ENCODE peak calls at places on chromosome 14, in six cellular contexts. One of them, this sample, is unnamed.

GRCh38 chr14:92472860-92473259 is 40.7 kb upstream of the RIN3 start:
- DNase-seq in stomach: no peak
- DNase-seq in heart left ventricle: no peak
- DNase-seq in psoas muscle: no peak
- DNase-seq in heart right ventricle: no peak
- DNase-seq in B cell: no peak
- DNase-seq in this sample: no peak

GRCh38 chr14:74954232-74954946 is 1.0 kb downstream of the PGF start:
- DNase-seq in stomach: no peak
- DNase-seq in heart left ventricle: no peak
- DNase-seq in psoas muscle: peak
- DNase-seq in heart right ventricle: peak
- DNase-seq in B cell: no peak
- DNase-seq in this sample: no peak

GRCh38 chr14:34052658-34053014 is 101.8 kb upstream of the EGLN3 start:
- DNase-seq in stomach: peak
- DNase-seq in heart left ventricle: no peak
- DNase-seq in psoas muscle: no peak
- DNase-seq in heart right ventricle: no peak
- DNase-seq in B cell: no peak
- DNase-seq in this sample: no peak

GRCh38 chr14:42334931-42335330 is 728.3 kb downstream of the LRFN5 start:
- DNase-seq in stomach: no peak
- DNase-seq in heart left ventricle: no peak
- DNase-seq in psoas muscle: no peak
- DNase-seq in heart right ventricle: no peak
- DNase-seq in B cell: no peak
- DNase-seq in this sample: no peak

GRCh38 chr14:25049127-25049558 is 804 bp downstream of the STXBP6 start:
- DNase-seq in stomach: no peak
- DNase-seq in heart left ventricle: no peak
- DNase-seq in psoas muscle: peak
- DNase-seq in heart right ventricle: peak
- DNase-seq in B cell: no peak
- DNase-seq in this sample: no peak

GRCh38 chr14:89243765-89244164 is 173.3 kb downstream of the FOXN3 start:
- DNase-seq in stomach: no peak
- DNase-seq in heart left ventricle: no peak
- DNase-seq in psoas muscle: no peak
- DNase-seq in heart right ventricle: no peak
- DNase-seq in B cell: no peak
- DNase-seq in this sample: no peak

GRCh38 chr14:93023039-93023438 is 92.7 kb downstream of the ITPK1 start:
- DNase-seq in stomach: no peak
- DNase-seq in heart left ventricle: no peak
- DNase-seq in psoas muscle: peak
- DNase-seq in heart right ventricle: no peak
- DNase-seq in B cell: no peak
- DNase-seq in this sample: no peak

GRCh38 chr14:89185919-89186849 is 230.8 kb downstream of the FOXN3 start:
- DNase-seq in stomach: no peak
- DNase-seq in heart left ventricle: no peak
- DNase-seq in psoas muscle: peak
- DNase-seq in heart right ventricle: no peak
- DNase-seq in B cell: no peak
- DNase-seq in this sample: no peak

GRCh38 chr14:61121293-61121897 is 140.3 kb downstream of the SLC38A6 start:
- DNase-seq in stomach: no peak
- DNase-seq in heart left ventricle: no peak
- DNase-seq in psoas muscle: no peak
- DNase-seq in heart right ventricle: no peak
- DNase-seq in B cell: no peak
- DNase-seq in this sample: no peak

GRCh38 chr14:55731881-55732498 is 152.0 kb downstream of the KTN1 start:
- DNase-seq in stomach: peak
- DNase-seq in heart left ventricle: no peak
- DNase-seq in psoas muscle: no peak
- DNase-seq in heart right ventricle: no peak
- DNase-seq in B cell: no peak
- DNase-seq in this sample: peak

GRCh38 chr14:92726135-92726932 is 22.1 kb downstream of the LGMN start:
- DNase-seq in stomach: peak
- DNase-seq in heart left ventricle: peak
- DNase-seq in psoas muscle: peak
- DNase-seq in heart right ventricle: peak
- DNase-seq in B cell: no peak
- DNase-seq in this sample: peak

GRCh38 chr14:103288076-103288766 is 45.8 kb upstream of the EIF5 start:
- DNase-seq in stomach: no peak
- DNase-seq in heart left ventricle: no peak
- DNase-seq in psoas muscle: no peak
- DNase-seq in heart right ventricle: no peak
- DNase-seq in B cell: no peak
- DNase-seq in this sample: no peak

GRCh38 chr14:35365130-35366047 is 39.2 kb downstream of the NFKBIA start:
- DNase-seq in stomach: peak
- DNase-seq in heart left ventricle: peak
- DNase-seq in psoas muscle: peak
- DNase-seq in heart right ventricle: no peak
- DNase-seq in B cell: no peak
- DNase-seq in this sample: peak

GRCh38 chr14:65356327-65356836 is 56.1 kb upstream of the FUT8 start:
- DNase-seq in stomach: peak
- DNase-seq in heart left ventricle: no peak
- DNase-seq in psoas muscle: no peak
- DNase-seq in heart right ventricle: no peak
- DNase-seq in B cell: no peak
- DNase-seq in this sample: no peak

DNA sequence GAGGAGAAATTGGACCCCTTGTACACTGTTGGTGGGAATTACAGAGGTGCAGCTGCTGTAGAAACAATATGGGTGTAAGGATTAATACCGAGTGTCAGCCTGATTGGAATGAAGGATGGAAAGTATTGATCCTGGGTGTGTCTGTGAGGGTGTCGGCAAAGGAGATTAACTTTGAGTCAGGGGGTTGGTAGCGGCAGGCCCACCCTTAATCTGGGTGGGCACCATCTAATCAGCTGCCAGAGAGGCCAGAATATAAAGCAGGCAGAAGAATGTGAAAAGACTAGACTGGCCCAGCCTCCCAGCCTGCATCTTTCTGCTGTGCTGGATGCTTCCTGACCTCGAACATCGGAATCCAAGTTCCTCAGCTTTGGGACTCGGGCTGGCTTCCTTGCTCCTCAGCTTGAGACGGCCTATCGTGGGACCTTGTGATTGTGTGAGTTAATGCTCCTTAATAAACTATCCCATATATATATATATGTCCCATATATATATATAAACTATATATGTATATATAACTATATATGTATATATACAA is 38.4 kb upstream of the PPP2R5C start:
- DNase-seq in stomach: no peak
- DNase-seq in heart left ventricle: no peak
- DNase-seq in psoas muscle: no peak
- DNase-seq in heart right ventricle: no peak
- DNase-seq in B cell: no peak
- DNase-seq in this sample: peak
- TF ChIP-seq CTCF in stomach: no peak
- TF ChIP-seq CTCF in heart left ventricle: no peak
- TF ChIP-seq CTCF in psoas muscle: no peak
- TF ChIP-seq CTCF in heart right ventricle: no peak
- TF ChIP-seq CTCF in B cell: no peak
- TF ChIP-seq CTCF in this sample: no peak

GRCh38 chr14:50383618-50384225 is 13.0 kb downstream of the CDKL1 start:
- DNase-seq in stomach: no peak
- DNase-seq in heart left ventricle: no peak
- DNase-seq in psoas muscle: no peak
- DNase-seq in heart right ventricle: no peak
- DNase-seq in B cell: no peak
- DNase-seq in this sample: no peak
- TF ChIP-seq CTCF in stomach: no peak
- TF ChIP-seq CTCF in heart left ventricle: no peak
- TF ChIP-seq CTCF in psoas muscle: no peak
- TF ChIP-seq CTCF in heart right ventricle: no peak
- TF ChIP-seq CTCF in B cell: no peak
- TF ChIP-seq CTCF in this sample: no peak

DNA sequence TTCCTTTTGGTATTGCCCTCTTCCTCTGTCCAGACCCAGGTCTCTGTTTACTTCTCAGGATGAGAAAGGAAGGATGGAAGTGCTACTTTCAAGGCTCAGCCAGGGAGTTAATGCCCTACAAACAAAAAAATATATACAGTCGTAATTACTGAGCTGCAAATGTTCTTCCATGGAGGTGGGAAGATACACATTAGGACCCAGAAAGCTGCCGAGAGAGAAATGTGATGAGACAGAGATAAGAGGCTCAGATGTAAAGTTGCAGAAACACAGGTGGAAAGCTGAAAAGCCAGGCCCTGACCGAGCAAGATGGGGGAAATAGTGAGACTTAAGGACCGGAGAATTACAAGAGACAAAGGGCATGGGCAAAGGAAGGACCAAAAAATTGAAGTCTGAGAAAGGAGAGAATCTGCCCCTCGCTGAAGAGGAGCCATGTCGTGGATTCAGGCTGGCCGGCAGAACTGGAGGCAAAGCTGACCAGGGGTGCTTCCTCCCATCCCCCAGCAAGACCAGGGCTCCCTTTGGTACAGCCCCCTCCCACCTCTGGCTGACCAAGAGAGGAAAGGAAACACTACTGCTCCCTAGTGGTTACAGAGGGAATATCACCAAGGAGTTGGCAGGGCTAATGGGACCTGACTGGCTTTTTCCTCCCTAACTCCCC is 12.2 kb downstream of the ZFHX2 start:
- DNase-seq in stomach: no peak
- DNase-seq in heart left ventricle: no peak
- DNase-seq in psoas muscle: no peak
- DNase-seq in heart right ventricle: no peak
- DNase-seq in B cell: peak
- DNase-seq in this sample: no peak
- TF ChIP-seq CTCF in stomach: no peak
- TF ChIP-seq CTCF in heart left ventricle: peak
- TF ChIP-seq CTCF in psoas muscle: peak
- TF ChIP-seq CTCF in heart right ventricle: peak
- TF ChIP-seq CTCF in B cell: peak
- TF ChIP-seq CTCF in this sample: peak

DNA sequence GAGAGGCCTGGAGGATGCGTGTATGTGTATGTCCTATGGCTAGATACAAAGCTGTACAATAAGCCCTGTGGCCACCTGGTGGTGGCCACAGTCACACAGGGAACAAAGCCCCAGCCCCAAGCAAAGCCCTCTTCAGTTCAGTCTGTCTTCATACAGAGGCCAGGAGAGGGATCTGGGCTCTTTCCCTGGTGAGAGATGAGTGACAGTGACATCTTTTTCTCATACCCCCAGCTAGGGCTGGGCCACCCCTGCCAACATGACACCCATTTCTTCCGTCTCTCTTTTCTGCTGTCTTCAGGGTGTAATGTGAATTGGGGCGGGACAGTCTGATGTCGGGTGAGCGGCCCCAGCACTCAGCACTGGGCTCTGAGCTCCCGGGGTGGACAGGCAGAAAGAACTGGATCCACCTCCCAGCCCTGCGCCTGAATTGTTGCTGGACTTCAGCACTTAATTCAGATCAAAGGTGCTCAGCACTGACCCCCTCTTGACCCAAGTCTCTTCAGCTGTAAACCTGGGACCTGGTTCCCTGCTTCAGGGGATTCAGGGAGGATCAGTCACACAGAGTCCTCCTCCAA is 59.8 kb downstream of the SERPINA3 start:
- DNase-seq in stomach: peak
- DNase-seq in heart left ventricle: no peak
- DNase-seq in psoas muscle: no peak
- DNase-seq in heart right ventricle: no peak
- DNase-seq in B cell: no peak
- DNase-seq in this sample: no peak
- TF ChIP-seq CTCF in stomach: no peak
- TF ChIP-seq CTCF in heart left ventricle: no peak
- TF ChIP-seq CTCF in psoas muscle: no peak
- TF ChIP-seq CTCF in heart right ventricle: no peak
- TF ChIP-seq CTCF in B cell: no peak
- TF ChIP-seq CTCF in this sample: no peak

DNA sequence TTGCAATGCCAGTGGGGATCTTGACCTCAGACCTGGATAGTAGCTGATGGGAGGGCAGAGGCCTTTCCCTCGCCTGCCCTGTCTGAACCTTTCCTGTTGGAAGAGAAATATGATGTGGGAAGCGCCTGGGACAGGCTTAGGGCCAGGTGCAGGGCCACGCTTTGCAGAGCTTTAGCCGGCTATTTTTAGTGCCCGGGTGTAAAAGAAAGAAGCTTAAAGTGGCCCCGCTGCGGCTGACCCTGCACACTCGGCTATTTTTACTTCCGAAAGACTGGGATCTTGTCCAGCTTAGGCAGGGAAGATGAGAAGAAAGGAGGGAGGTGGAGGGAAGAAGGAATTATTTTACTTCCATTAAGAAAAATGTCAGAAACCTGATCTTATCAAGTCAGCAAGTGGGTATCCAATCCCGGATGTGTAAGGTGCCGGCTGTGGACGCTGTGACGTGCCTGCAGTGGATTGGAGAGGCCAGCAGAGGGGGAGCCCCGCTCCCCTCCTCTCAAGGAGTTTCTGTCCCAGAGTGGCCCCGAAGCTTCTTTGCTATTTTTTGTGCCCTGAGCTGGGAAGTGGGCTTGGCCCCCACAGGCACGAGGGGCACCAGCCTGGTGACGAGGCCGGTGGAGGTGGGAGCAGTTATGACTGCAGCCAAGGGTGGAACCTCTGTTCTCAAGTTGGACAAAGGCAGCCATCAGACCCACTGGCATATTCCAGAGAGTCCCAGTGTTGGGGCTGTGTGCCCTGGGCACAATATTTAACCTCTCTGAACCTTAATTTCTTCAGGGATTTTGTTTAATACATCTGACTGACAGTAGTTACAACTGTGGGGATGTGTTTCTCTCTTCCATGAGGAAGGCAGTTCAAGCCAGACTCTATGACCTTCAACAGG is 97.7 kb downstream of the ESRRB start:
- DNase-seq in stomach: no peak
- DNase-seq in heart left ventricle: peak
- DNase-seq in psoas muscle: peak
- DNase-seq in heart right ventricle: peak
- DNase-seq in B cell: no peak
- DNase-seq in this sample: no peak
- TF ChIP-seq CTCF in stomach: no peak
- TF ChIP-seq CTCF in heart left ventricle: no peak
- TF ChIP-seq CTCF in psoas muscle: peak
- TF ChIP-seq CTCF in heart right ventricle: peak
- TF ChIP-seq CTCF in B cell: no peak
- TF ChIP-seq CTCF in this sample: no peak